ENCODE peak calls at places on chromosome 1, in seven cellular contexts. P is suprapubic skin, C is body of pancreas, Y is PC-9, T is coronary artery, D is heart left ventricle, G is astrocyte of the spinal cord. B is an unnamed sample.
A peak's percentile ranks its signal among the peaks of the same experiment; 100 is the strongest.

GRCh38 chr1:210364479-210364878 is 35.8 kb downstream of the HHAT start:
- DNase-seq in P (no peak), C (no peak), Y (no peak), T (no peak), D (no peak), G (no peak), B (no peak)

GRCh38 chr1:156001021-156001681 is 19.6 kb downstream of the SSR2 start:
- DNase-seq in P (no peak), C (no peak), Y (no peak), T (no peak), D (no peak), G (no peak), B (no peak)

GRCh38 chr1:175129997-175130648 is 62.5 kb downstream of the KIAA0040 start:
- DNase-seq in P (no peak), C (no peak), Y (no peak), T (no peak), D (no peak), G (no peak), B (no peak)

GRCh38 chr1:152013664-152014237 is 20.1 kb upstream of the S100A10 start:
- DNase-seq in P (no peak), C (peak; percentile 41), Y (no peak), T (no peak), D (no peak), G (peak; percentile 54), B (no peak)

GRCh38 chr1:185314416-185314815 is 2.6 kb downstream of the IVNS1ABP start:
- DNase-seq in P (no peak), C (no peak), Y (no peak), T (no peak), D (no peak), G (no peak), B (no peak)

GRCh38 chr1:223639333-223639749 is 26.2 kb downstream of the CAPN8 start:
- DNase-seq in P (no peak), C (no peak), Y (peak; percentile 94), T (no peak), D (no peak), G (no peak), B (no peak)

GRCh38 chr1:63487336-63488065 is 35.5 kb downstream of the ITGB3BP start:
- DNase-seq in P (no peak), C (no peak), Y (no peak), T (no peak), D (no peak), G (peak; percentile 69), B (peak; percentile 80)

GRCh38 chr1:57844382-57844980 is 420.6 kb upstream of the DAB1 start:
- DNase-seq in P (no peak), C (no peak), Y (no peak), T (no peak), D (no peak), G (no peak), B (no peak)

GRCh38 chr1:40663324-40664166 is 1.9 kb downstream of the RIMS3 start:
- DNase-seq in P (no peak), C (no peak), Y (no peak), T (no peak), D (no peak), G (no peak), B (no peak)

GRCh38 chr1:15994590-15995351 is 9.3 kb upstream of the SRARP start:
- DNase-seq in P (peak; percentile 71), C (peak; percentile 62), Y (no peak), T (no peak), D (peak; percentile 83), G (peak; percentile 64), B (no peak)

GRCh38 chr1:202579806-202580205 is 130.4 kb downstream of the SYT2 start:
- DNase-seq in P (no peak), C (no peak), Y (no peak), T (peak; percentile 8), D (no peak), G (peak; percentile 93), B (no peak)

GRCh38 chr1:177998696-177999631 is 29.1 kb upstream of the SEC16B start:
- DNase-seq in P (no peak), C (no peak), Y (no peak), T (no peak), D (no peak), G (no peak), B (no peak)

GRCh38 chr1:212518188-212518951 is 85.7 kb downstream of the NENF start:
- DNase-seq in P (peak; percentile 88), C (peak; percentile 52), Y (peak; percentile 43), T (no peak), D (peak; percentile 82), G (peak; percentile 59), B (no peak)

GRCh38 chr1:227255086-227255732 is 63.1 kb downstream of the CDC42BPA start:
- DNase-seq in P (no peak), C (no peak), Y (no peak), T (no peak), D (no peak), G (no peak), B (peak; percentile 22)

GRCh38 chr1:1080122-1080753 is 6.1 kb upstream of the RNF223 start:
- DNase-seq in P (peak; percentile 67), C (peak; percentile 48), Y (peak; percentile 76), T (no peak), D (peak; percentile 72), G (no peak), B (no peak)
- H3K4me3 ChIP-seq in P (peak overlapping the region; percentile 38), C (no peak overlapping the region), Y (peak overlapping the region; percentile 55), T (peak overlapping the region; percentile 65), D (peak overlapping the region; percentile 49), G (no peak overlapping the region), B (peak overlapping the region; percentile 38)

GRCh38 chr1:81809808-81810207 is 9.1 kb downstream of the ADGRL2 start:
- DNase-seq in P (no peak), C (no peak), Y (no peak), T (no peak), D (no peak), G (no peak), B (no peak)
- TF ChIP-seq CTCF in P (no peak), C (no peak), Y (no peak), T (no peak), D (no peak), G (no peak), B (no peak)

GRCh38 chr1:195195423-195196057 is 1412.7 kb downstream of the KCNT2 start:
- DNase-seq in P (no peak), C (no peak), Y (no peak), T (no peak), D (no peak), G (no peak), B (no peak)
- H3K4me3 ChIP-seq in P (no peak overlapping the region), C (no peak overlapping the region), Y (no peak overlapping the region), T (no peak overlapping the region), D (no peak overlapping the region), G (no peak overlapping the region), B (no peak overlapping the region)

DNA sequence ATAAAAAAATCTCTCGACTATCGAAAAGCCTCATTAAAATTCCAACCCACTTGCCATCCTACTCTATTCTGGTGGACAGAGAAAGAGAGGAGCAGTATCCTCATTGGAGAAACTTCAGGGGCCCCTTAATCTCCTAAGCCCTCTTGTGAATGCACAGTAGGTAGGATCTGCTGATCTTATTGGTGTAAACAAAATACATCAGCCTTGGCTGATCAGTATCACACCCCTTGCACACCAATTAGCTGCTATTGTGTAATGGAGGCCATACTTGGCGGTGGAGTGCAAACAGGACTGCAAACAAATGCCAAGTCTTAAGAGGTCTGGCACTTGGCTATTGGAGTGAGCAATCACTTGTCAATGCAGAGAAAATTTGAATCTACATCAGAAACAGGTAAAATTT is 15.7 kb downstream of the VCAM1 start:
- DNase-seq in P (no peak), C (no peak), Y (no peak), T (no peak), D (no peak), G (no peak), B (no peak)
- TF ChIP-seq CTCF in P (no peak), C (no peak), Y (no peak), T (no peak), D (no peak), G (no peak), B (no peak)

DNA sequence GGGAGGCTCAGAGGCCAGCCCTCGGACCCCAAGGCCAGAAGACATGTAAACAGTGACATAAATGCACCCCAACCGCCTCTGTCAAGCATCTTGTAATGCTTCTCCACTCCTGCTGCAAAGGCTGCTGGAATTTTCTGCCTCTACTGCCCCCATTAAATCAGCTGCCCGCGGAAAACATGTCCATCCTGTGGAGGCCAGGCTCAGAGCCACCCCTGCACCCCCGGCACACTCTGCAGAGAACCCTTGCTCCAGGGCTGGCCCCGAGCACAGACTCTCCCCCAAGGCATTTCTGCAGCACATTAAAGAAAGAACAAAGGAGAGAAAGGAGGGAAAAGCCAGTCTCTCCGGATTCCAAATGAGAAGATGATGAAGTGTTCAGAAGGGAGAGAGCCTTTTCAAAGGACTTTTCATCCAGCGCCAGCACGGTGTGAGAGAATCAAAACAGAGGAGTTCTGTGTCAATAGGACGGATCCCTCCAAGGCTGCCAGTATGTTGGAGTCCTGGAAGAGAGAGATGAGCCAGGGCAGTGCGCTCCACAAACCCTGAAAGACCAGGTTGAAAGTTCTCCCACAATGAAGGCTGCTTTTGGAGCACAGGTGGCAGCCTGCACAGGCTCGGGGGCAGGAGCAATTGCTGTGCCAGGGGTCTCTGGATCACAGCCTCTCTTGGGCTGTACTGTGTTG is 498.4 kb downstream of the NPHP4 start:
- DNase-seq in P (no peak), C (no peak), Y (no peak), T (no peak), D (no peak), G (no peak), B (no peak)
- H3K4me3 ChIP-seq in P (no peak overlapping the region), C (no peak overlapping the region), Y (no peak overlapping the region), T (no peak overlapping the region), D (no peak overlapping the region), G (no peak overlapping the region), B (no peak overlapping the region)

GRCh38 chr1:101520302-101520701 is 283.5 kb downstream of the S1PR1 start:
- DNase-seq in P (no peak), C (peak; percentile 13), Y (peak; percentile 43), T (no peak), D (no peak), G (peak; percentile 44), B (peak; percentile 10)
- TF ChIP-seq CTCF in P (peak; percentile 51), C (peak; percentile 57), Y (peak; percentile 94), T (no peak), D (peak; percentile 64), G (peak; percentile 81), B (peak; percentile 94)

B was measured in LNCaP clone FGC.